ENCODE peak calls at places on chromosomes 1 and 21, in ten cellular contexts. F is heart left ventricle, Q is IMR-90, X is GM12891, L is endothelial cell of umbilical vein, P is spleen, U is esophagus muscularis mucosa, M is transverse colon, B is tibial nerve, N is right lobe of liver. C is an unnamed sample.

GRCh38 chr1:94045465-94046056 is 75.4 kb downstream of the ABCA4 start:
- DNase-seq in F (peak; percentile 91), Q (peak; percentile 92), X (peak; percentile 30), L (peak; percentile 97), P (peak; percentile 78), U (peak; percentile 93), M (peak; percentile 71), B (peak; percentile 95), N (peak; percentile 61), C (peak; percentile 83)

GRCh38 chr1:94298861-94299260 is 61.5 kb upstream of the ARHGAP29 start:
- DNase-seq in F (peak; percentile 31), Q (no peak), X (no peak), L (peak; percentile 74), P (no peak), U (peak; percentile 68), M (no peak), B (peak; percentile 49), N (no peak), C (no peak)

GRCh38 chr21:29481081-29481480 is 182.4 kb downstream of the BACH1 start:
- DNase-seq in F (no peak), Q (no peak), X (no peak), L (no peak), P (no peak), U (no peak), M (no peak), B (no peak), N (no peak), C (no peak)

GRCh38 chr1:186002426-186002825 is 268.2 kb downstream of the HMCN1 start:
- DNase-seq in F (no peak), Q (peak; percentile 6), X (no peak), L (no peak), P (no peak), U (no peak), M (no peak), B (no peak), N (no peak), C (no peak)

GRCh38 chr1:192251735-192252134 is 65.1 kb upstream of the RGS21 start:
- DNase-seq in F (no peak), Q (no peak), X (no peak), L (no peak), P (peak; percentile 77), U (no peak), M (no peak), B (no peak), N (no peak), C (no peak)

GRCh38 chr1:59452559-59452958 is 155.7 kb downstream of the FGGY start:
- DNase-seq in F (no peak), Q (no peak), X (no peak), L (no peak), P (no peak), U (no peak), M (no peak), B (no peak), N (no peak), C (no peak)

GRCh38 chr1:162404550-162405160 is 7.3 kb downstream of the SH2D1B start:
- DNase-seq in F (no peak), Q (peak; percentile 86), X (no peak), L (no peak), P (no peak), U (no peak), M (no peak), B (no peak), N (no peak), C (no peak)

GRCh38 chr21:18529253-18529652 is 125.7 kb upstream of the TMPRSS15 start:
- DNase-seq in F (no peak), Q (no peak), X (no peak), L (peak; percentile 91), P (no peak), U (no peak), M (no peak), B (no peak), N (no peak), C (no peak)

GRCh38 chr1:47385020-47385419 is 31.1 kb upstream of the FOXE3 start:
- DNase-seq in F (no peak), Q (no peak), X (no peak), L (no peak), P (no peak), U (no peak), M (no peak), B (no peak), N (no peak), C (no peak)

GRCh38 chr1:245948786-245949185 is 558.3 kb downstream of the SMYD3 start:
- DNase-seq in F (no peak), Q (no peak), X (no peak), L (no peak), P (no peak), U (no peak), M (no peak), B (no peak), N (no peak), C (no peak)

GRCh38 chr1:107196973-107197562 is 56.2 kb downstream of the NTNG1 start:
- DNase-seq in F (no peak), Q (peak; percentile 3), X (peak; percentile 0), L (no peak), P (no peak), U (no peak), M (peak; percentile 10), B (no peak), N (no peak), C (no peak)

GRCh38 chr1:50271968-50272578 is 151.2 kb downstream of the DMRTA2 start:
- DNase-seq in F (peak; percentile 13), Q (no peak), X (peak; percentile 61), L (peak; percentile 3), P (no peak), U (no peak), M (peak; percentile 40), B (peak; percentile 16), N (peak; percentile 60), C (peak; percentile 29)

GRCh38 chr1:107434379-107434728 is 293.5 kb downstream of the NTNG1 start:
- DNase-seq in F (no peak), Q (no peak), X (no peak), L (no peak), P (no peak), U (no peak), M (no peak), B (no peak), N (no peak), C (no peak)

DNA sequence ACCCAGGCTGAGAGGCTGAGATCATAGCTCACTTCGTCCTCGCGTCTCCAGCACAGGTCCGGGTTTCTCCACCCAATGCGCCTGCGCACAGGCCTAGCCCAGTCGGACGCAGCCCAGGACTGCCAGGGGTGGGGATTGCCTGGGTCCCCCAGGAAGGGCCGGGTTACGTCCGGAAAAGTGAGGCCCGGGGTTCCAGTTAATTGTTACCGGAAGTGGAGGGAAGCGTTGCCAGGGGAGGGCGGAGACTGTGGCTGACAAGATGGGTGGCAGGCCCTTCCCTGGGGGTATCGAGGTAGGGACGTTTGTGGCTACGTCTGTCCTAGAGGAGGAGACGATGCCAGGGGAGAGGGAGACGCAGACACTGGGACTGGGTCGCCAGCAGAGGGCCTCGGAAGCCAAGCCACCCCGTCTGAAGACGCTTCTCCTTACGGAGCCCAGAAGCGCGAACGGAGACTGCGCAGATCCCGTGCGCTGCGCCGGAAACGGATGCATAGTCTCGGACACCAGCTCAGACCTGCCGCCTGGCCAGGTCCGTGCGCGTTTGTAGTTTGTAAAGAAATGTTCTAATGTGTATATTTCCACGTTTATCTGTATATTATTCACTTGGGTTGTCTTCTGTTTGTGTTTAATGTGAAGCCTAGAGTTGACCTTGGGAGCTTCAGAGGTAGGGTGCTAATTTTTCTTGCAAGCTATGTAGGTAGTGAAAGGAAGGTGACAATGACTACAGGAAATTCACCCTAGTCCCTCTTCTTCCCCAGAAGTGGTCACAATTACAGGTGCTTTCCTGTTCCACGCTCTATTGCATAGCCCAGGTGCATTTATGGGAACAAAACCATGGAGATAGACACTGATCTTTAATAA is 7.3 kb downstream of the RSRP1 start:
- DNase-seq in F (peak; percentile 90), Q (peak; percentile 87), X (peak; percentile 74), L (peak; percentile 91), P (peak; percentile 96), U (peak; percentile 97), M (peak; percentile 94), B (peak; percentile 91), N (peak; percentile 94), C (peak; percentile 91)
- TF ChIP-seq POLR2A in F (no peak), Q (peak; percentile 59), X (peak; percentile 94), L (peak; percentile 89), P (peak; percentile 26), U (no peak), M (peak; percentile 65), B (no peak), N (peak; percentile 64), C (no peak)

DNA sequence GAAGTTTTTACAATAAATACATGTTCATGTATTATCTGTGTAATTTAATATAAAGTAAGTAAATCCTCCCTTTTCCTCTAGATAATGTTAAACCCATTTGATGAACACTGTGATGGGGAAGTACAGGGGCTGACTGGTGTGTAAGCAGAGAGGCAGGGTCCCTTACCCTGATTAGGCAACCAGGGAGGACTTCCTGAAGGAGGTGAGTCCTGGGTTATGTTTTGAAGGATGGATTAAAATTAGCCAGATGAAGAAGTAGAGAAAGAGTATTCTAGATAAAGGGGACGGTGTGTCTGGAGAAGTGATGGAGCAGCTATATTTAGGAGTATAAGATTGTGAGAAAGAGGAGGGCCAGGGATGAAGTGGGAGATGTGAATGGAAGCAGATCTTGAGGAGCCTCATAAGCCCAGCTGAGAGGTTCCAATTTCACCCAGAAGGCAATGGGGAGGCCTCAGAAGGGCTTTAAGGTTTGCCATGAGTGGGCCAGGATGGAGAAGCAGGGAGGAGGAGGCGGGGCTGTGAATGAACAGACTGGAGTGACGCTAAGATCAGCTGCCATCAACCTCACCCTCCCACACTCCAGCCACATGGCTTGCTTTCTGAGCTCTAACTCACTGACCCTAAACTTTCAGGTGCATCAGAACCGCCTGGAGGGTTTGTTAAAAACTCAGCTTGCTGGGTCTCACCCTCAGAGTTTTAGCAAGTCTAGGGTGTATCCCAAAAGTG is 30.9 kb upstream of the ID3 start:
- DNase-seq in F (no peak), Q (peak; percentile 40), X (no peak), L (no peak), P (no peak), U (no peak), M (no peak), B (no peak), N (no peak), C (no peak)
- TF ChIP-seq POLR2A in F (no peak), Q (no peak), X (peak; percentile 76), L (no peak), P (no peak), U (no peak), M (no peak), B (no peak), N (no peak), C (no peak)

GRCh38 chr1:9537863-9538668 is 1.2 kb upstream of the SLC25A33 start:
- DNase-seq in F (no peak), Q (no peak), X (no peak), L (no peak), P (peak; percentile 31), U (no peak), M (peak; percentile 50), B (no peak), N (no peak), C (peak; percentile 61)
- TF ChIP-seq POLR2A in F (no peak), Q (no peak), X (no peak), L (no peak), P (no peak), U (no peak), M (peak; percentile 53), B (no peak), N (peak; percentile 66), C (no peak)

DNA sequence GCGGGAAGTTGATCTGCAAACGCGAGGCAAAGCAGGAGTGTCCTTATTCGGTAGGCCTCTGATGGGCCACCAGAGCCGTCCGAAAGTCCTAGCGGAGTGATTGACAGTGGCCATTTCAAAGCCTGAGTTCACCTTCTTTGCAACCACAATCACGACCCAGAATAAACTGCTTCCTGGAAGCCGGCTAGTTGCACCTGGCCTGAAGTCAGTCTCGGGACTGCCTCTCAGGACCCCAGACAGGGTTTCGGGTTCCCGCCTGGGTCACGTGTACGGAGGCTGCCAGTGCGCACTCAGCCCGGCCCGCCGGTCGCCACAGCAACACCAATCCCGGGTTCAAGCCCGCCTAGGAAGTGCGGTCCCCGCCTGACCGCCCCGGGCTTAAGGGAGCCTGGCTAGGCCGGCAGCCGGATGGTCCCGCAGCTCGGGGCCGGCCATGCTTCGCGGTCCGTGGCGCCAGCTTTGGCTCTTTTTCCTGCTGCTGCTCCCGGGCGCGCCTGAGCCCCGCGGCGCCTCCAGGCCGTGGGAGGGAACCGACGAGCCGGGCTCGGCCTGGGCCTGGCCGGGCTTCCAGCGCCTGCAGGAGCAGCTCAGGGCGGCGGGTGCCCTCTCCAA is at the start of gene TOR3A:
- DNase-seq in F (peak; percentile 94), Q (peak; percentile 85), X (peak; percentile 92), L (peak; percentile 89), P (peak; percentile 98), U (peak; percentile 98), M (peak; percentile 96), B (peak; percentile 87), N (peak; percentile 96), C (peak; percentile 94)
- TF ChIP-seq POLR2A in F (no peak), Q (peak; percentile 64), X (peak; percentile 86), L (peak; percentile 88), P (peak; percentile 73), U (peak; percentile 83), M (peak; percentile 83), B (peak; percentile 41), N (peak; percentile 96), C (no peak)

C was measured in stomach.